ENCODE peak calls at places on chromosomes 7 and 10, in four cellular contexts. V is colonic mucosa, J is tibial nerve, U is tibial artery. Z is an unnamed sample.

GRCh38 chr7:135834262-135834661 is 85.6 kb upstream of the FAM180A start:
- DNase-seq in V (no peak), J (no peak), U (no peak), Z (no peak)

GRCh38 chr10:27380929-27381358 is 123.2 kb upstream of the RAB18 start:
- DNase-seq in V (no peak), J (no peak), U (no peak), Z (no peak)

GRCh38 chr7:26183545-26184282 is 16.8 kb downstream of the HNRNPA2B1 start:
- DNase-seq in V (no peak), J (no peak), U (no peak), Z (no peak)

GRCh38 chr7:66238712-66239466 is 33.8 kb downstream of the TPST1 start:
- DNase-seq in V (no peak), J (no peak), U (no peak), Z (no peak)

GRCh38 chr7:79420464-79420863 is 33.0 kb downstream of the MAGI2 start:
- DNase-seq in V (no peak), J (no peak), U (no peak), Z (no peak)

GRCh38 chr10:114899982-114900381 is 38.0 kb upstream of the TRUB1 start:
- DNase-seq in V (no peak), J (no peak), U (no peak), Z (no peak)

GRCh38 chr7:36565792-36566356 is 158.4 kb downstream of the AOAH start:
- DNase-seq in V (no peak), J (no peak), U (no peak), Z (no peak)

GRCh38 chr7:69430502-69431145 is 167.7 kb upstream of the AUTS2 start:
- DNase-seq in V (peak), J (peak), U (peak), Z (no peak)

GRCh38 chr7:130699686-130700085 is 13.3 kb upstream of the TSGA13 start:
- DNase-seq in V (no peak), J (no peak), U (no peak), Z (no peak)

GRCh38 chr7:128446306-128446705 is 9.4 kb upstream of the HILPDA start:
- DNase-seq in V (no peak), J (no peak), U (no peak), Z (no peak)

GRCh38 chr10:12605580-12606405 is 256.4 kb downstream of the CAMK1D start:
- DNase-seq in V (peak), J (peak), U (peak), Z (peak)

GRCh38 chr10:46992794-46993552 is 81.7 kb downstream of the PTPN20 start:
- DNase-seq in V (peak), J (no peak), U (peak), Z (peak)

GRCh38 chr10:4588824-4589223 is 237.2 kb upstream of the AKR1E2 start:
- DNase-seq in V (no peak), J (no peak), U (no peak), Z (no peak)

GRCh38 chr10:67763499-67764011 is 67.6 kb upstream of the CTNNA3 start:
- DNase-seq in V (peak), J (peak), U (peak), Z (peak)

GRCh38 chr10:126350216-126350992 is 37.9 kb downstream of the ADAM12 start:
- DNase-seq in V (no peak), J (no peak), U (no peak), Z (no peak)

GRCh38 chr7:47358944-47359588 is 222.8 kb downstream of the TNS3 start:
- DNase-seq in V (no peak), J (no peak), U (no peak), Z (no peak)

GRCh38 chr10:6300106-6300783 is 97.5 kb downstream of the PFKFB3 start:
- DNase-seq in V (no peak), J (no peak), U (peak), Z (no peak)

GRCh38 chr7:101119876-101120275 is 7.0 kb upstream of the SERPINE1 start:
- DNase-seq in V (no peak), J (no peak), U (no peak), Z (no peak)

GRCh38 chr7:44244282-44244681 is 43.5 kb downstream of the YKT6 start:
- DNase-seq in V (no peak), J (no peak), U (no peak), Z (no peak)

GRCh38 chr10:69425513-69426298 is 9.0 kb upstream of the TACR2 start:
- DNase-seq in V (peak), J (no peak), U (no peak), Z (no peak)

GRCh38 chr10:132907901-132908620 is 34.3 kb downstream of the CFAP46 start:
- DNase-seq in V (no peak), J (no peak), U (peak), Z (peak)

GRCh38 chr7:25894002-25894901 is 257.7 kb upstream of the NFE2L3 start:
- DNase-seq in V (peak), J (no peak), U (no peak), Z (no peak)

DNA sequence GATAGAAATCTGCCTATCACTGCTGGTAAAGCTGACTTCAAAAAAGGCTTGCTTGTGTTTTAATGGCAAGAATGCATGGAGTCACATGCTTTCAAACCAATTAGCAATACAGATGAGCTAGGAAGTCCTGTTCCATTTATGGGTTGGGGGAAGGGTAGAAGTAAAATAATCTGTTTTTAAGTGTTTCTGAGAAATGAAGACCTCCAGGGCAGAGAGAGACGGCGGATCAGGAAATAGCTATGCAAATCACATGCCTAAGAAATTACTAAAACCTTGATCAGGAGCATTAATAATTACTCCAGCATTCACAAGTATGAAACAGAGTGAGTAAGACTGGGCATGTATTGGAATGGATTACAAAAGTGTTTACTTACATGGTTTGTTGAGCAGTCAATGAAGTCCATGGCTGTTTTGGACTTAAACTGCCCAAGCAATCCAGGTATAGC is 142.0 kb downstream of the ARID5B start:
- DNase-seq in V (no peak), J (no peak), U (no peak), Z (no peak)
- H3K4me3 ChIP-seq in V (no peak), J (no peak), U (no peak), Z (no peak)

GRCh38 chr10:103448751-103449150 is 3.4 kb downstream of the CALHM2 start:
- DNase-seq in V (peak), J (peak), U (peak), Z (no peak)

GRCh38 chr10:103447187-103447586 is 5.0 kb downstream of the CALHM2 start:
- DNase-seq in V (no peak), J (no peak), U (no peak), Z (no peak)

GRCh38 chr10:103451091-103451801 is 924 bp downstream of the CALHM2 start:
- DNase-seq in V (peak), J (peak), U (peak), Z (no peak)

GRCh38 chr10:103450201-103450695 is 1.9 kb downstream of the CALHM2 start:
- DNase-seq in V (no peak), J (no peak), U (no peak), Z (no peak)

GRCh38 chr10:103449208-103450144 is 2.7 kb downstream of the CALHM2 start:
- DNase-seq in V (no peak), J (no peak), U (no peak), Z (no peak)
- H3K27ac ChIP-seq in V (peak), J (peak), U (peak), Z (peak)

GRCh38 chr7:21426958-21427860 is 674 bp upstream of the SP4 start:
- DNase-seq in V (peak), J (peak), U (peak), Z (peak)
- TF ChIP-seq CTCF in V (no peak), J (peak), U (peak), Z (peak)

GRCh38 chr10:128046156-128046933 is 79.9 kb downstream of the MKI67 start:
- DNase-seq in V (no peak), J (no peak), U (no peak), Z (no peak)
- H3K4me3 ChIP-seq in V (no peak), J (no peak), U (no peak), Z (no peak)

GRCh38 chr7:151061241-151062110 is 2.1 kb downstream of the SLC4A2 start:
- DNase-seq in V (peak), J (no peak), U (no peak), Z (no peak)

GRCh38 chr7:151062111-151062398 is 2.7 kb downstream of the SLC4A2 start:
- DNase-seq in V (no peak), J (no peak), U (no peak), Z (no peak)

GRCh38 chr7:151064454-151064853 is 5.1 kb downstream of the SLC4A2 start:
- DNase-seq in V (no peak), J (no peak), U (no peak), Z (no peak)

GRCh38 chr7:151063212-151063561 is 3.8 kb downstream of the SLC4A2 start:
- DNase-seq in V (peak), J (no peak), U (peak), Z (no peak)

DNA sequence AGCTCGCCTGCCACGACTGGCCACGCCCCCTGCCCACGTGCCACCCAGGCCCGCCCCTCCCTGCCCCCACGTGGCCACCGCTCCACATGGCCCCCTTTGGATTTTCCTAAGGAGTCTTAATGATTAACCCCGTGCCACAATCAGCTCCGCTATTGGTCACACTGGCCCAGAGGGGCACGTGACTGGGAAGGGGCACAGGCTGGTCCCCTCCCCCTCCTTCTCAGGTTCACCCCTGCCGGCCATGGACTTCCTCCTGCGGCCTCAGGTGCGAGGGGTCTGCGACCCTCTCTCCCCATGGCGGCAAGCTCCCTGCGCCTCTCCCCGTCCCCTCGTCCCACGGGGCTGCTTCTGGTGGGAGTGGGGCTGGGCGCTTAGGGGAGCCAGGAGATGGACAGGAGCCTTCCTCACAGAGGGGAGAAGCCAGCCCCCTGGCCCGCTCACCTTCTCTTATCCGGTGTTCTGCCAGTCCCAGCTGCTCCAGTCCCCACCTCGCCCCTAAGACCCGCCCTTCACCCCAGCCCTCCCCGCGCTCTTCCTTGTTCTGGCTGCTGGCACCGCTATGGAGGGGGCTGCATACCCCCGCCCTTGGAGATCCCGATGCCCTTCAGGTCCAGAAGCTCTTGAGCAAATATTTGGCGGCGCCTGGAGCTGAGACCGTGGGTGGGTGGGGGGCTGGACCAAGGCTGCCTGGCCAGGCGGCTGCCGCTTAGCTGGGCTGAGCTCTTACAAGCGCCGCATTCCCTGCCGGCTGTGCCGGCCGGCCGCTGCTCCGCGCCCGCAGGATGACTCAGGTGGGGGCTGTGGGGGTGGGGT is 3.2 kb downstream of the SLC4A2 start:
- DNase-seq in V (peak), J (no peak), U (no peak), Z (no peak)
- H3K27ac ChIP-seq in V (peak), J (peak), U (peak), Z (no peak)

GRCh38 chr10:92550924-92551323 is 23.0 kb downstream of the IDE start:
- DNase-seq in V (no peak), J (no peak), U (no peak), Z (no peak)
- TF ChIP-seq CTCF in V (no peak), J (no peak), U (no peak), Z (no peak)

DNA sequence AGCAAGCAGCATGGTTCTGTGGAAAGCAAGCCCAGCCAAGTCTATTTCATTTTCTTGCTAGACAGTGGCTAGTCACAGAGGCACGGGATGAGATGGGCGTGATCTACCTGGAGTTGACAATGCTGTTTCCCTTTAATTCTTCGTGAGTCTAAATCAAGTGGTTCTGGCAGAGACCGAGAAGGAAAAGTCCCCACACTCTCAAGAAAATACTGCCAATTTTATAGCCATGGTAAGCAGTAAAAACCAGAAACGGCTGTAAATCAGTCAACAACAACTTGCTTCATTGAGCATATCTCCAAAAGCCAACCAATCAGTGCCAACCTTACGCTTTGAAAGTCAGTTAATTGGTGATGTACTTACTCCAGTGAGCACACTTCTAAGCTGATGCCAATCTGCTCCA is 223.4 kb downstream of the SEC23IP start:
- DNase-seq in V (peak), J (no peak), U (no peak), Z (no peak)
- H3K4me3 ChIP-seq in V (no peak), J (no peak), U (no peak), Z (no peak)

GRCh38 chr7:149716007-149716931 is 57.1 kb downstream of the ZNF467 start:
- DNase-seq in V (no peak), J (no peak), U (no peak), Z (no peak)
- H3K27ac ChIP-seq in V (no peak), J (no peak), U (peak), Z (no peak)

GRCh38 chr7:102464577-102465280 is at the start of the genes ALKBH4 and LRWD1:
- DNase-seq in V (peak), J (peak), U (peak), Z (peak)
- TF ChIP-seq CTCF in V (no peak), J (no peak), U (no peak), Z (peak)